ENCODE peak calls at places on chromosome 14, in seven cellular contexts. R is NCI-H1092 treated with DMSO at 0.1 percent for 48 hours; M is endothelial cell of umbilical vein; P is stimulated activated effector memory CD8-positive, alpha-beta T cell treated with anti-CD3 and anti-CD28 coated beads, Interleukin-12 subunit alpha, Interleukin-12 subunit beta, amount 100 ng/mL, for 72 hours; Z is tibial artery; F is stimulated activated CD8-positive, alpha-beta memory T cell treated with anti-CD3 and anti-CD28 coated beads, Interleukin-15, amount 100 ng/mL, for 24 hours; D is GM20000. B is an unnamed sample.

GRCh38 chr14:68308695-68309094 is 484.2 kb downstream of the ZFP36L1 start:
- DNase-seq in F (no peak), R (no peak), Z (no peak), M (no peak), P (no peak), D (no peak), B (no peak)

GRCh38 chr14:71588028-71588427 is 344.2 kb upstream of the RGS6 start:
- DNase-seq in M (no peak), Z (no peak), P (no peak), R (no peak), D (no peak), F (no peak), B (no peak)

GRCh38 chr14:73789996-73790581 is 61.5 kb upstream of the PTGR2 start:
- DNase-seq in Z (peak), D (no peak), P (no peak), F (no peak), R (no peak), M (peak), B (no peak)

GRCh38 chr14:68538641-68539040 is 254.2 kb downstream of the ZFP36L1 start:
- DNase-seq in D (no peak), R (no peak), F (no peak), P (no peak), Z (no peak), M (no peak), B (no peak)

GRCh38 chr14:69818760-69819191 is 21.7 kb upstream of the SLC10A1 start:
- DNase-seq in P (peak), R (peak), Z (no peak), F (no peak), D (peak), M (peak), B (peak)

GRCh38 chr14:31682768-31683167 is 121.6 kb downstream of the NUBPL start:
- DNase-seq in R (no peak), M (no peak), D (no peak), P (no peak), F (no peak), Z (no peak), B (no peak)

GRCh38 chr14:67665886-67666285 is 8.5 kb downstream of the VTI1B start:
- DNase-seq in P (no peak), R (no peak), D (no peak), F (no peak), Z (no peak), M (no peak), B (no peak)

GRCh38 chr14:96906434-96906833 is 109.3 kb downstream of the VRK1 start:
- DNase-seq in D (no peak), P (no peak), M (no peak), R (no peak), F (no peak), Z (no peak), B (no peak)

GRCh38 chr14:106586098-106586704 is 1059.8 kb downstream of the TMEM121 start:
- DNase-seq in D (peak), R (no peak), P (peak), Z (no peak), F (peak), M (no peak), B (no peak)

GRCh38 chr14:105171004-105171673 is 2.6 kb upstream of the JAG2 start:
- DNase-seq in R (no peak), F (no peak), P (no peak), Z (no peak), D (no peak), M (no peak), B (no peak)

GRCh38 chr14:37583358-37584210 is 11.5 kb downstream of the FOXA1 start:
- DNase-seq in F (no peak), R (peak), P (no peak), Z (no peak), M (no peak), D (peak), B (peak)

GRCh38 chr14:76762617-76763361 is 1.5 kb downstream of the VASH1 start:
- DNase-seq in P (no peak), M (no peak), Z (peak), D (no peak), R (no peak), F (no peak), B (no peak)